ENCODE peak calls at places on chromosome 16, in six cellular contexts. F, K, L, X, D and G are unnamed samples.

GRCh38 chr16:57608462-57609113 is 19.8 kb upstream of the ADGRG1 start:
- DNase-seq in D (no peak), F (no peak), X (no peak), K (no peak), L (no peak), G (no peak)

GRCh38 chr16:72590179-72590937 is 418.4 kb upstream of the PMFBP1 start:
- DNase-seq in D (peak), K (no peak), F (no peak), L (no peak), X (no peak), G (peak)

GRCh38 chr16:4411684-4412083 is 4.7 kb downstream of the CORO7 start:
- DNase-seq in K (no peak), X (no peak), F (no peak), D (no peak), L (peak), G (no peak)

GRCh38 chr16:86740817-86741799 is 162.8 kb downstream of the FOXL1 start:
- DNase-seq in L (peak), X (no peak), K (no peak), F (no peak), D (peak), G (peak)

GRCh38 chr16:56330476-56330875 is 94.9 kb downstream of the AMFR start:
- DNase-seq in L (no peak), K (no peak), X (no peak), F (no peak), D (no peak), G (no peak)

GRCh38 chr16:68233085-68233834 is 2.7 kb downstream of the ESRP2 start:
- DNase-seq in X (no peak), L (no peak), F (no peak), D (no peak), K (no peak), G (no peak)

GRCh38 chr16:29745126-29745852 is 501 bp downstream of the C16orf54 start:
- DNase-seq in X (peak), K (no peak), D (no peak), L (no peak), F (peak), G (no peak)

GRCh38 chr16:56793504-56793903 is 63.6 kb downstream of the NUP93 start:
- DNase-seq in K (no peak), F (no peak), X (no peak), D (peak), L (no peak), G (peak)

GRCh38 chr16:49011807-49012345 is 269.8 kb downstream of the CBLN1 start:
- DNase-seq in D (no peak), X (no peak), K (no peak), F (no peak), L (no peak), G (no peak)

GRCh38 chr16:4401510-4401909 is 14.9 kb downstream of the CORO7 start:
- DNase-seq in X (no peak), L (no peak), K (no peak), D (no peak), F (no peak), G (no peak)

GRCh38 chr16:23948949-23949392 is 113.2 kb downstream of the PRKCB start:
- DNase-seq in L (peak), D (no peak), F (no peak), X (peak), K (peak), G (no peak)

GRCh38 chr16:1631931-1632637 is 19.9 kb downstream of the CRAMP1 start:
- DNase-seq in F (no peak), L (no peak), D (no peak), K (no peak), X (no peak), G (no peak)

GRCh38 chr16:2189252-2189893 is 7.0 kb downstream of the CASKIN1 start:
- DNase-seq in L (no peak), X (no peak), K (no peak), D (no peak), F (no peak), G (no peak)

GRCh38 chr16:2339521-2340484 is 725 bp downstream of the ABCA3 start:
- DNase-seq in F (no peak), K (peak), L (peak), X (peak), D (peak), G (peak)

GRCh38 chr16:50665128-50665878 is 15.8 kb downstream of the SNX20 start:
- DNase-seq in X (peak), L (peak), D (peak), F (peak), K (peak), G (peak)

GRCh38 chr16:85285681-85286065 is 173.4 kb upstream of the CIBAR2 start:
- DNase-seq in K (no peak), F (no peak), D (no peak), X (no peak), L (no peak), G (peak)

GRCh38 chr16:64590516-64590915 is 531.3 kb downstream of the CDH11 start:
- DNase-seq in L (no peak), F (no peak), X (no peak), K (no peak), D (no peak), G (peak)

GRCh38 chr16:82653550-82654511 is 27.1 kb downstream of the CDH13 start:
- DNase-seq in F (no peak), L (no peak), X (peak), D (peak), K (no peak), G (peak)

GRCh38 chr16:58026139-58026704 is 668 bp downstream of the MMP15 start:
- DNase-seq in K (no peak), D (no peak), L (peak), X (no peak), F (no peak), G (peak)

GRCh38 chr16:15618392-15618791 is 24.6 kb downstream of the MARF1 start:
- DNase-seq in X (no peak), F (no peak), D (no peak), K (no peak), L (no peak), G (peak)

GRCh38 chr16:3849751-3850543 is 30.6 kb downstream of the CREBBP start:
- DNase-seq in F (no peak), X (no peak), D (no peak), K (no peak), L (no peak), G (no peak)

GRCh38 chr16:27531186-27531585 is 18.5 kb downstream of the GTF3C1 start:
- DNase-seq in F (no peak), L (no peak), X (no peak), D (no peak), K (no peak), G (no peak)

GRCh38 chr16:84647830-84648594 is at the start of gene KLHL36:
- DNase-seq in X (peak), F (no peak), D (peak), L (peak), K (peak), G (peak)

GRCh38 chr16:57995721-57996405 is 4.6 kb downstream of the ZNF319 start:
- DNase-seq in X (no peak), F (no peak), K (no peak), D (no peak), L (no peak), G (no peak)

GRCh38 chr16:4056161-4057105 is 59.8 kb downstream of the ADCY9 start:
- DNase-seq in X (no peak), K (no peak), F (no peak), L (no peak), D (no peak), G (no peak)

GRCh38 chr16:74868501-74868900 is 93.9 kb upstream of the FA2H start:
- DNase-seq in D (no peak), F (no peak), K (no peak), L (no peak), X (no peak), G (peak)

GRCh38 chr16:50525716-50526115 is 22.5 kb upstream of the NKD1 start:
- DNase-seq in D (no peak), X (no peak), F (no peak), K (no peak), L (no peak), G (no peak)

GRCh38 chr16:54055864-54056263 is 230.7 kb downstream of the IRX3 start:
- DNase-seq in F (no peak), D (no peak), L (no peak), K (no peak), X (no peak), G (no peak)

GRCh38 chr16:5678371-5678770 is 580.8 kb upstream of the EEF2KMT start:
- DNase-seq in X (no peak), D (peak), L (no peak), F (no peak), K (no peak), G (no peak)